ENCODE peak calls at places on chromosomes 6 and 20, in eight cellular contexts. One of them, this sample, is unnamed.

GRCh38 chr6:16130932-16131387 is 2.1 kb downstream of the MYLIP start:
- DNase-seq in occipital lobe: no peak
- DNase-seq in esophagus squamous epithelium: no peak
- DNase-seq in T-helper 9 cell: peak; percentile 23
- DNase-seq in sigmoid colon: no peak
- DNase-seq in AG08395: peak; percentile 69
- DNase-seq in B cell: peak; percentile 67
- DNase-seq in CD8-positive, alpha-beta memory T cell: peak; percentile 77
- DNase-seq in this sample: peak; percentile 54

GRCh38 chr6:40806479-40806878 is 219.3 kb upstream of the LRFN2 start:
- DNase-seq in occipital lobe: no peak
- DNase-seq in esophagus squamous epithelium: no peak
- DNase-seq in T-helper 9 cell: no peak
- DNase-seq in sigmoid colon: no peak
- DNase-seq in AG08395: no peak
- DNase-seq in B cell: no peak
- DNase-seq in CD8-positive, alpha-beta memory T cell: no peak
- DNase-seq in this sample: peak; percentile 31

GRCh38 chr6:39387785-39388184 is 65.3 kb upstream of the KCNK16 start:
- DNase-seq in occipital lobe: no peak
- DNase-seq in esophagus squamous epithelium: no peak
- DNase-seq in T-helper 9 cell: no peak
- DNase-seq in sigmoid colon: no peak
- DNase-seq in AG08395: peak; percentile 53
- DNase-seq in B cell: no peak
- DNase-seq in CD8-positive, alpha-beta memory T cell: no peak
- DNase-seq in this sample: no peak

GRCh38 chr6:142803027-142803426 is 141.9 kb downstream of the HIVEP2 start:
- DNase-seq in occipital lobe: no peak
- DNase-seq in esophagus squamous epithelium: no peak
- DNase-seq in T-helper 9 cell: no peak
- DNase-seq in sigmoid colon: no peak
- DNase-seq in AG08395: no peak
- DNase-seq in B cell: no peak
- DNase-seq in CD8-positive, alpha-beta memory T cell: no peak
- DNase-seq in this sample: no peak

GRCh38 chr6:139173822-139174221 is 38.9 kb downstream of the HECA start:
- DNase-seq in occipital lobe: no peak
- DNase-seq in esophagus squamous epithelium: no peak
- DNase-seq in T-helper 9 cell: no peak
- DNase-seq in sigmoid colon: no peak
- DNase-seq in AG08395: no peak
- DNase-seq in B cell: no peak
- DNase-seq in CD8-positive, alpha-beta memory T cell: no peak
- DNase-seq in this sample: no peak

GRCh38 chr6:64896939-64897338 is 810.1 kb downstream of the EYS start:
- DNase-seq in occipital lobe: no peak
- DNase-seq in esophagus squamous epithelium: no peak
- DNase-seq in T-helper 9 cell: no peak
- DNase-seq in sigmoid colon: peak; percentile 32
- DNase-seq in AG08395: no peak
- DNase-seq in B cell: no peak
- DNase-seq in CD8-positive, alpha-beta memory T cell: no peak
- DNase-seq in this sample: no peak

GRCh38 chr6:113930183-113930582 is 40.8 kb downstream of the HDAC2 start:
- DNase-seq in occipital lobe: no peak
- DNase-seq in esophagus squamous epithelium: no peak
- DNase-seq in T-helper 9 cell: no peak
- DNase-seq in sigmoid colon: no peak
- DNase-seq in AG08395: no peak
- DNase-seq in B cell: no peak
- DNase-seq in CD8-positive, alpha-beta memory T cell: no peak
- DNase-seq in this sample: no peak

GRCh38 chr6:28501259-28501658 is 14.3 kb downstream of the GPX6 start:
- DNase-seq in occipital lobe: no peak
- DNase-seq in esophagus squamous epithelium: no peak
- DNase-seq in T-helper 9 cell: no peak
- DNase-seq in sigmoid colon: no peak
- DNase-seq in AG08395: no peak
- DNase-seq in B cell: no peak
- DNase-seq in CD8-positive, alpha-beta memory T cell: no peak
- DNase-seq in this sample: no peak

GRCh38 chr6:7052441-7052936 is 55.3 kb upstream of the RREB1 start:
- DNase-seq in occipital lobe: peak; percentile 24
- DNase-seq in esophagus squamous epithelium: no peak
- DNase-seq in T-helper 9 cell: peak; percentile 12
- DNase-seq in sigmoid colon: peak; percentile 80
- DNase-seq in AG08395: peak; percentile 62
- DNase-seq in B cell: no peak
- DNase-seq in CD8-positive, alpha-beta memory T cell: peak; percentile 32
- DNase-seq in this sample: peak; percentile 72

GRCh38 chr6:154002894-154003293 is 36.1 kb upstream of the OPRM1 start:
- DNase-seq in occipital lobe: no peak
- DNase-seq in esophagus squamous epithelium: no peak
- DNase-seq in T-helper 9 cell: no peak
- DNase-seq in sigmoid colon: no peak
- DNase-seq in AG08395: no peak
- DNase-seq in B cell: no peak
- DNase-seq in CD8-positive, alpha-beta memory T cell: no peak
- DNase-seq in this sample: no peak

GRCh38 chr20:36833275-36834020 is 42.5 kb upstream of the TLDC2 start:
- DNase-seq in occipital lobe: no peak
- DNase-seq in esophagus squamous epithelium: no peak
- DNase-seq in T-helper 9 cell: no peak
- DNase-seq in sigmoid colon: peak; percentile 87
- DNase-seq in AG08395: no peak
- DNase-seq in B cell: no peak
- DNase-seq in CD8-positive, alpha-beta memory T cell: no peak
- DNase-seq in this sample: no peak

GRCh38 chr20:40982415-40983145 is 46.0 kb upstream of the TOP1 start:
- DNase-seq in occipital lobe: no peak
- DNase-seq in esophagus squamous epithelium: no peak
- DNase-seq in T-helper 9 cell: no peak
- DNase-seq in sigmoid colon: peak; percentile 39
- DNase-seq in AG08395: no peak
- DNase-seq in B cell: no peak
- DNase-seq in CD8-positive, alpha-beta memory T cell: no peak
- DNase-seq in this sample: no peak

GRCh38 chr6:35419431-35419830 is 32.7 kb upstream of the FANCE start:
- DNase-seq in occipital lobe: no peak
- DNase-seq in esophagus squamous epithelium: no peak
- DNase-seq in T-helper 9 cell: no peak
- DNase-seq in sigmoid colon: no peak
- DNase-seq in AG08395: peak; percentile 37
- DNase-seq in B cell: no peak
- DNase-seq in CD8-positive, alpha-beta memory T cell: no peak
- DNase-seq in this sample: peak; percentile 31

GRCh38 chr6:37209461-37210205 is 39.7 kb downstream of the PIM1 start:
- DNase-seq in occipital lobe: no peak
- DNase-seq in esophagus squamous epithelium: no peak
- DNase-seq in T-helper 9 cell: peak; percentile 38
- DNase-seq in sigmoid colon: no peak
- DNase-seq in AG08395: no peak
- DNase-seq in B cell: no peak
- DNase-seq in CD8-positive, alpha-beta memory T cell: peak; percentile 75
- DNase-seq in this sample: no peak

GRCh38 chr6:52735071-52735470 is 28.2 kb downstream of the GSTA2 start:
- DNase-seq in occipital lobe: no peak
- DNase-seq in esophagus squamous epithelium: no peak
- DNase-seq in T-helper 9 cell: no peak
- DNase-seq in sigmoid colon: no peak
- DNase-seq in AG08395: no peak
- DNase-seq in B cell: no peak
- DNase-seq in CD8-positive, alpha-beta memory T cell: no peak
- DNase-seq in this sample: no peak

GRCh38 chr20:6806291-6806690 is 38.8 kb downstream of the BMP2 start:
- DNase-seq in occipital lobe: no peak
- DNase-seq in esophagus squamous epithelium: no peak
- DNase-seq in T-helper 9 cell: no peak
- DNase-seq in sigmoid colon: no peak
- DNase-seq in AG08395: no peak
- DNase-seq in B cell: no peak
- DNase-seq in CD8-positive, alpha-beta memory T cell: no peak
- DNase-seq in this sample: no peak

GRCh38 chr6:152054441-152054840 is 247.0 kb downstream of the ESR1 start:
- DNase-seq in occipital lobe: no peak
- DNase-seq in esophagus squamous epithelium: no peak
- DNase-seq in T-helper 9 cell: no peak
- DNase-seq in sigmoid colon: no peak
- DNase-seq in AG08395: no peak
- DNase-seq in B cell: no peak
- DNase-seq in CD8-positive, alpha-beta memory T cell: no peak
- DNase-seq in this sample: no peak

GRCh38 chr6:99563056-99563723 is 5.3 kb downstream of the CCNC start:
- DNase-seq in occipital lobe: no peak
- DNase-seq in esophagus squamous epithelium: no peak
- DNase-seq in T-helper 9 cell: no peak
- DNase-seq in sigmoid colon: no peak
- DNase-seq in AG08395: no peak
- DNase-seq in B cell: no peak
- DNase-seq in CD8-positive, alpha-beta memory T cell: no peak
- DNase-seq in this sample: no peak

GRCh38 chr6:160789263-160790027 is 87.4 kb downstream of the PLG start:
- DNase-seq in occipital lobe: no peak
- DNase-seq in esophagus squamous epithelium: no peak
- DNase-seq in T-helper 9 cell: no peak
- DNase-seq in sigmoid colon: no peak
- DNase-seq in AG08395: no peak
- DNase-seq in B cell: no peak
- DNase-seq in CD8-positive, alpha-beta memory T cell: no peak
- DNase-seq in this sample: no peak

GRCh38 chr20:1809611-1810510 is 85.3 kb upstream of the SIRPA start:
- DNase-seq in occipital lobe: no peak
- DNase-seq in esophagus squamous epithelium: no peak
- DNase-seq in T-helper 9 cell: no peak
- DNase-seq in sigmoid colon: no peak
- DNase-seq in AG08395: peak; percentile 59
- DNase-seq in B cell: no peak
- DNase-seq in CD8-positive, alpha-beta memory T cell: no peak
- DNase-seq in this sample: peak; percentile 39

GRCh38 chr20:48959902-48960550 is 38.5 kb downstream of the ARFGEF2 start:
- DNase-seq in occipital lobe: no peak
- DNase-seq in esophagus squamous epithelium: no peak
- DNase-seq in T-helper 9 cell: no peak
- DNase-seq in sigmoid colon: no peak
- DNase-seq in AG08395: no peak
- DNase-seq in B cell: no peak
- DNase-seq in CD8-positive, alpha-beta memory T cell: no peak
- DNase-seq in this sample: no peak

GRCh38 chr6:170117111-170117972 is 173.5 kb downstream of the DLL1 start:
- DNase-seq in occipital lobe: no peak
- DNase-seq in esophagus squamous epithelium: no peak
- DNase-seq in T-helper 9 cell: no peak
- DNase-seq in sigmoid colon: peak; percentile 34
- DNase-seq in AG08395: no peak
- DNase-seq in B cell: no peak
- DNase-seq in CD8-positive, alpha-beta memory T cell: no peak
- DNase-seq in this sample: no peak

GRCh38 chr6:99187429-99187828 is 162.0 kb downstream of the FAXC start:
- DNase-seq in occipital lobe: no peak
- DNase-seq in esophagus squamous epithelium: no peak
- DNase-seq in T-helper 9 cell: no peak
- DNase-seq in sigmoid colon: no peak
- DNase-seq in AG08395: no peak
- DNase-seq in B cell: no peak
- DNase-seq in CD8-positive, alpha-beta memory T cell: no peak
- DNase-seq in this sample: no peak

GRCh38 chr20:58544301-58544700 is 29.1 kb upstream of the APCDD1L start:
- DNase-seq in occipital lobe: no peak
- DNase-seq in esophagus squamous epithelium: no peak
- DNase-seq in T-helper 9 cell: no peak
- DNase-seq in sigmoid colon: peak; percentile 18
- DNase-seq in AG08395: no peak
- DNase-seq in B cell: no peak
- DNase-seq in CD8-positive, alpha-beta memory T cell: no peak
- DNase-seq in this sample: no peak

GRCh38 chr6:92181347-92181746 is 1238.0 kb downstream of the EPHA7 start:
- DNase-seq in occipital lobe: no peak
- DNase-seq in esophagus squamous epithelium: no peak
- DNase-seq in T-helper 9 cell: no peak
- DNase-seq in sigmoid colon: no peak
- DNase-seq in AG08395: no peak
- DNase-seq in B cell: no peak
- DNase-seq in CD8-positive, alpha-beta memory T cell: no peak
- DNase-seq in this sample: no peak

GRCh38 chr6:134249759-134250602 is 67.9 kb downstream of the SGK1 start:
- DNase-seq in occipital lobe: no peak
- DNase-seq in esophagus squamous epithelium: no peak
- DNase-seq in T-helper 9 cell: no peak
- DNase-seq in sigmoid colon: no peak
- DNase-seq in AG08395: no peak
- DNase-seq in B cell: no peak
- DNase-seq in CD8-positive, alpha-beta memory T cell: no peak
- DNase-seq in this sample: no peak

GRCh38 chr20:58721951-58722371 is 29.4 kb downstream of the NPEPL1 start:
- DNase-seq in occipital lobe: no peak
- DNase-seq in esophagus squamous epithelium: no peak
- DNase-seq in T-helper 9 cell: no peak
- DNase-seq in sigmoid colon: peak; percentile 69
- DNase-seq in AG08395: no peak
- DNase-seq in B cell: no peak
- DNase-seq in CD8-positive, alpha-beta memory T cell: no peak
- DNase-seq in this sample: peak; percentile 5

GRCh38 chr6:128606611-128607010 is 86.2 kb upstream of the PTPRK start:
- DNase-seq in occipital lobe: no peak
- DNase-seq in esophagus squamous epithelium: no peak
- DNase-seq in T-helper 9 cell: no peak
- DNase-seq in sigmoid colon: no peak
- DNase-seq in AG08395: no peak
- DNase-seq in B cell: no peak
- DNase-seq in CD8-positive, alpha-beta memory T cell: no peak
- DNase-seq in this sample: no peak

GRCh38 chr6:2802521-2803060 is 37.4 kb downstream of the WRNIP1 start:
- DNase-seq in occipital lobe: no peak
- DNase-seq in esophagus squamous epithelium: no peak
- DNase-seq in T-helper 9 cell: no peak
- DNase-seq in sigmoid colon: no peak
- DNase-seq in AG08395: no peak
- DNase-seq in B cell: no peak
- DNase-seq in CD8-positive, alpha-beta memory T cell: no peak
- DNase-seq in this sample: no peak

GRCh38 chr20:24998631-24999445 is 6.3 kb upstream of the APMAP start:
- DNase-seq in occipital lobe: no peak
- DNase-seq in esophagus squamous epithelium: no peak
- DNase-seq in T-helper 9 cell: no peak
- DNase-seq in sigmoid colon: peak; percentile 53
- DNase-seq in AG08395: no peak
- DNase-seq in B cell: no peak
- DNase-seq in CD8-positive, alpha-beta memory T cell: no peak
- DNase-seq in this sample: no peak

GRCh38 chr20:47150403-47151152 is 205.9 kb downstream of the ZMYND8 start:
- DNase-seq in occipital lobe: peak; percentile 2
- DNase-seq in esophagus squamous epithelium: no peak
- DNase-seq in T-helper 9 cell: no peak
- DNase-seq in sigmoid colon: peak; percentile 59
- DNase-seq in AG08395: peak; percentile 74
- DNase-seq in B cell: no peak
- DNase-seq in CD8-positive, alpha-beta memory T cell: peak; percentile 2
- DNase-seq in this sample: peak; percentile 85

GRCh38 chr20:4972506-4973251 is 28.6 kb downstream of the SLC23A2 start:
- DNase-seq in occipital lobe: no peak
- DNase-seq in esophagus squamous epithelium: no peak
- DNase-seq in T-helper 9 cell: no peak
- DNase-seq in sigmoid colon: no peak
- DNase-seq in AG08395: no peak
- DNase-seq in B cell: no peak
- DNase-seq in CD8-positive, alpha-beta memory T cell: no peak
- DNase-seq in this sample: no peak

GRCh38 chr20:2955257-2955950 is 82.1 kb downstream of the PTPRA start:
- DNase-seq in occipital lobe: no peak
- DNase-seq in esophagus squamous epithelium: no peak
- DNase-seq in T-helper 9 cell: no peak
- DNase-seq in sigmoid colon: no peak
- DNase-seq in AG08395: no peak
- DNase-seq in B cell: no peak
- DNase-seq in CD8-positive, alpha-beta memory T cell: no peak
- DNase-seq in this sample: no peak

GRCh38 chr20:37702643-37703337 is 9.0 kb downstream of the CTNNBL1 start:
- DNase-seq in occipital lobe: no peak
- DNase-seq in esophagus squamous epithelium: no peak
- DNase-seq in T-helper 9 cell: no peak
- DNase-seq in sigmoid colon: no peak
- DNase-seq in AG08395: no peak
- DNase-seq in B cell: no peak
- DNase-seq in CD8-positive, alpha-beta memory T cell: no peak
- DNase-seq in this sample: no peak

This sample was measured in AG20443.